ENCODE peak calls at places on chromosomes 4 and X, in four cellular contexts. F, U, E and N are unnamed samples. For H3K36me3, the result is how much of the 10 kb centered on the place peaks cover.

GRCh38 chr4:7421356-7422097 is 13.2 kb downstream of the PSAPL1 start:
- DNase-seq in F (no peak), U (peak), E (peak), N (no peak)

GRCh38 chr4:173647902-173648301 is 117.9 kb upstream of the HAND2 start:
- DNase-seq in F (no peak), U (no peak), E (no peak), N (no peak)

GRCh38 chr4:1112174-1112820 is 1.1 kb downstream of the RNF212 start:
- DNase-seq in F (no peak), U (peak), E (no peak), N (no peak)

GRCh38 chr4:165971446-165971845 is 98.4 kb downstream of the TLL1 start:
- DNase-seq in F (no peak), U (no peak), E (no peak), N (no peak)

GRCh38 chr4:25321703-25322102 is 9.1 kb downstream of the ZCCHC4 start:
- DNase-seq in F (no peak), U (no peak), E (no peak), N (no peak)

GRCh38 chr4:145012841-145013240 is 85.2 kb downstream of the ANAPC10 start:
- DNase-seq in F (no peak), U (no peak), E (no peak), N (no peak)

GRCh38 chrX:22689290-22689689 is 310.5 kb upstream of the DDX53 start:
- DNase-seq in F (no peak), U (no peak), E (no peak), N (no peak)

GRCh38 chr4:13248621-13249298 is 235.4 kb downstream of the RAB28 start:
- DNase-seq in F (no peak), U (no peak), E (no peak), N (no peak)

GRCh38 chr4:7655549-7656243 is 221.0 kb upstream of the PSAPL1 start:
- DNase-seq in F (no peak), U (peak), E (no peak), N (no peak)

GRCh38 chr4:48129307-48130014 is 4.6 kb downstream of the TXK start:
- DNase-seq in F (no peak), U (peak), E (no peak), N (no peak)

DNA sequence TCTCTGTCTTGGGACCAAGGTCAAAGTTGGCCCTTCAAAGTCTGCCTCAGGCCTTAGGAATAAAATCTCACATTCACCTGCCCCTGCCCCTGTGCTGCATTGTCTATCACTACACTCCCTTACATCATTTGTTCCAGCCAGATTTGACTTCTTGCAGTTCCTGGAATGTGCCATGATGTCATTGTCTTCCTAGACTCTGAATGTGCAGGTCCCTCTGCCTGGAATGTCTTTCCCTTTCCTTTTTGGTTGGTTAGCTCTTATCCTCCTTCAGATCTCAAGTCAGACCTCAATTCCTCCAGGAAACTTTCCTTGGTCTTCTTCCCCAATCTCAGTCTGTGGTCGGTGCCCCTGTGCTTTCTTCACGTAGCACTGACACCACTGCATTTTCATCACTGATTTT is 67.7 kb upstream of the EFNB1 start:
- DNase-seq in F (no peak), U (no peak), E (no peak), N (no peak)
- H3K27ac ChIP-seq in F (peak), U (no peak), E (no peak), N (no peak)

GRCh38 chrX:40062525-40063193 is 35.1 kb downstream of the BCOR start:
- DNase-seq in F (no peak), U (no peak), E (no peak), N (no peak)
- H3K36me3 ChIP-seq in F (under half), U (under half), E (under half), N (under half)

GRCh38 chrX:65610040-65610439 is 57.4 kb upstream of the MSN start:
- DNase-seq in F (no peak), U (no peak), E (no peak), N (no peak)
- H3K27ac ChIP-seq in F (no peak), U (no peak), E (no peak), N (no peak)

DNA sequence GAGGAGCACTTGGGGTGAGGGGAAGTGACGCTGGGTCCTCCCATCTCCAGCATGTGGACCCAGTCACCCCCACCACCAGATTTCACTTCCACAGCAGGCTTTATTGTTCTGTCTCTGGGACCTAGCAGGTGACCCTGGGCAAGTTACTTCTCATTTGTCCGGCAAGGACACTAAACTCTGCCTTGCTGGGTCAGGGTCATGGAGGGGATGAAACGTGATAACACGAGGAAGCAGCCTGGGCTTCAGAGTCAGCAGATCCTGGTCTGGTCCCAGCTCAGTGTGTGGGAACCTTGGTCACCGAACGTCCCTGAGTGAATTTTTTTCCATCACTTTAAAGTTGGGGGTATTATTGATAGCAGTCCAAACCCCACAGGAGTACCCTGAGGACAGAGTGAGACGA is 3.9 kb downstream of the UBA1 start:
- DNase-seq in F (no peak), U (peak), E (no peak), N (no peak)
- H3K36me3 ChIP-seq in F (under half), U (half or more), E (under half), N (half or more)

GRCh38 chr4:140053185-140053584 is 100.8 kb downstream of the MAML3 start:
- DNase-seq in F (no peak), U (no peak), E (no peak), N (no peak)

GRCh38 chr4:140059159-140059558 is 94.8 kb downstream of the MAML3 start:
- DNase-seq in F (peak), U (no peak), E (no peak), N (no peak)

GRCh38 chr4:140054861-140055260 is 99.1 kb downstream of the MAML3 start:
- DNase-seq in F (no peak), U (no peak), E (no peak), N (no peak)

GRCh38 chr4:140057693-140058092 is 96.3 kb downstream of the MAML3 start:
- DNase-seq in F (no peak), U (no peak), E (no peak), N (no peak)

DNA sequence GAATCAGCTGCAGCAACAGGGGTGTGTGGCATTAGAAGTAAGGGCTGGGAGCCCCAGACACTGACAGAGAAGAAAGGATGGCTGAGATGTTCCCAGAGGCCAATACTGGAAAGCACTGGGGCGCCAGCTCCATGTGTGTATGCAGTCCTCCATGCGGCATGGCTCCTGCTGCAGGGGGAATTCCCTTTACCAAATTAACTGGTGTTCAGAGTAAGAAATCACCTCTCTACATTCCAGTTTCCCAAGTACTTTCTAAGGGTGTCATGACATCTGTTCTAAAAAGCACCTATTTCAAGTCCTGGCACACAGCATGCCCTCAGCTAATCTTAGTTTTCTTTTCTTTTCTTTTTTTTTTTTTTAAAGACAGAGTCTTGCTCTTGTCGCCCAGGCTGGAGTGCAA is 98.0 kb downstream of the MAML3 start:
- DNase-seq in F (no peak), U (no peak), E (no peak), N (no peak)
- H3K27ac ChIP-seq in F (no peak), U (no peak), E (no peak), N (no peak)

GRCh38 chr4:99856166-99856565 is 38.1 kb downstream of the LAMTOR3 start:
- DNase-seq in F (no peak), U (no peak), E (no peak), N (no peak)

GRCh38 chr4:99852199-99852718 is 35.6 kb downstream of the DAPP1 start:
- DNase-seq in F (no peak), U (no peak), E (no peak), N (no peak)

GRCh38 chr4:99855677-99856076 is 38.5 kb downstream of the LAMTOR3 start:
- DNase-seq in F (no peak), U (no peak), E (no peak), N (no peak)

GRCh38 chr4:99853190-99853589 is 36.6 kb downstream of the DAPP1 start:
- DNase-seq in F (no peak), U (no peak), E (no peak), N (no peak)

GRCh38 chr4:99853993-99854392 is 37.4 kb downstream of the DAPP1 start:
- DNase-seq in F (no peak), U (no peak), E (no peak), N (no peak)
- H3K36me3 ChIP-seq in F (under half), U (under half), E (under half), N (under half)

GRCh38 chr4:39626913-39627312 is 11.8 kb downstream of the SMIM14 start:
- DNase-seq in F (no peak), U (no peak), E (no peak), N (no peak)
- H3K27ac ChIP-seq in F (no peak), U (no peak), E (no peak), N (no peak)

GRCh38 chr4:153595894-153596601 is 88.0 kb upstream of the TLR2 start:
- DNase-seq in F (no peak), U (no peak), E (no peak), N (no peak)
- H3K36me3 ChIP-seq in F (under half), U (half or more), E (under half), N (half or more)